ENCODE peak calls at places on chromosome 19, in eight cellular contexts. O is AG04450, M is neural progenitor cell, U is GM12878, K is HCT116, Y is adrenal gland, I is left ventricle myocardium inferior, B is stomach. E is an unnamed sample.

GRCh38 chr19:57664269-57665127 is 4.2 kb upstream of the ZSCAN4 start:
- DNase-seq in O (no peak), M (peak), U (no peak), K (no peak), Y (peak), I (peak), B (peak), E (peak)

GRCh38 chr19:14361824-14362223 is 19.4 kb upstream of the ADGRE5 start:
- DNase-seq in O (no peak), M (peak), U (no peak), K (no peak), Y (no peak), I (no peak), B (no peak), E (no peak)

GRCh38 chr19:33048806-33049676 is 15.6 kb downstream of the RHPN2 start:
- DNase-seq in O (no peak), M (no peak), U (no peak), K (no peak), Y (no peak), I (no peak), B (peak), E (peak)

GRCh38 chr19:31545766-31546165 is 196.5 kb upstream of the TSHZ3 start:
- DNase-seq in O (no peak), M (no peak), U (no peak), K (no peak), Y (no peak), I (no peak), B (no peak), E (no peak)

GRCh38 chr19:2483084-2483483 is 7.2 kb downstream of the GADD45B start:
- DNase-seq in O (no peak), M (no peak), U (no peak), K (no peak), Y (no peak), I (no peak), B (no peak), E (no peak)

GRCh38 chr19:41893899-41894298 is 10.9 kb downstream of the ARHGEF1 start:
- DNase-seq in O (no peak), M (peak), U (no peak), K (no peak), Y (no peak), I (no peak), B (no peak), E (no peak)

GRCh38 chr19:43595605-43595998 is 332 bp downstream of the IRGQ start:
- DNase-seq in O (no peak), M (peak), U (no peak), K (no peak), Y (no peak), I (no peak), B (no peak), E (no peak)

GRCh38 chr19:27777242-27777641 is 1435.7 kb downstream of the UQCRFS1 start:
- DNase-seq in O (no peak), M (no peak), U (no peak), K (no peak), Y (peak), I (no peak), B (no peak), E (no peak)

GRCh38 chr19:57583521-57584416 is at the start of gene ZIK1:
- DNase-seq in O (peak), M (peak), U (peak), K (no peak), Y (peak), I (peak), B (peak), E (peak)

GRCh38 chr19:46818812-46819211 is 30.4 kb upstream of the SLC1A5 start:
- DNase-seq in O (no peak), M (no peak), U (no peak), K (no peak), Y (no peak), I (no peak), B (no peak), E (no peak)

GRCh38 chr19:42071247-42071646 is 1.2 kb upstream of the GRIK5 start:
- DNase-seq in O (no peak), M (no peak), U (no peak), K (no peak), Y (no peak), I (no peak), B (no peak), E (no peak)

GRCh38 chr19:525029-525428 is 6.5 kb upstream of the CDC34 start:
- DNase-seq in O (no peak), M (no peak), U (no peak), K (no peak), Y (no peak), I (peak), B (no peak), E (no peak)

GRCh38 chr19:5178841-5179625 is 161.6 kb downstream of the PTPRS start:
- DNase-seq in O (no peak), M (no peak), U (no peak), K (no peak), Y (no peak), I (no peak), B (no peak), E (no peak)

GRCh38 chr19:16338470-16339360 is 14.1 kb downstream of the KLF2 start:
- DNase-seq in O (peak), M (no peak), U (peak), K (peak), Y (peak), I (no peak), B (no peak), E (peak)

GRCh38 chr19:57434386-57435061 is 601 bp upstream of the ZNF749 start:
- DNase-seq in O (no peak), M (peak), U (no peak), K (no peak), Y (no peak), I (no peak), B (no peak), E (no peak)

GRCh38 chr19:33819875-33820781 is 23.5 kb downstream of the KCTD15 start:
- DNase-seq in O (no peak), M (peak), U (no peak), K (no peak), Y (peak), I (peak), B (peak), E (peak)

GRCh38 chr19:33414667-33415605 is 41.4 kb downstream of the CEBPG start:
- DNase-seq in O (no peak), M (no peak), U (no peak), K (no peak), Y (no peak), I (no peak), B (no peak), E (no peak)

GRCh38 chr19:35041548-35042055 is at the start of gene HPN:
- DNase-seq in O (no peak), M (peak), U (no peak), K (no peak), Y (no peak), I (no peak), B (peak), E (no peak)
- H3K27ac ChIP-seq in O (no peak), M (no peak), U (no peak), K (no peak), Y (peak), I (peak), B (peak), E (peak)

GRCh38 chr19:48638831-48639381 is 1.7 kb upstream of the DBP start:
- DNase-seq in O (no peak), M (no peak), U (no peak), K (no peak), Y (peak), I (no peak), B (no peak), E (no peak)

GRCh38 chr19:48636859-48637448 is at the start of gene DBP:
- DNase-seq in O (no peak), M (no peak), U (no peak), K (no peak), Y (no peak), I (peak), B (peak), E (no peak)

GRCh38 chr19:48637449-48637947 is 319 bp upstream of the DBP start:
- DNase-seq in O (peak), M (peak), U (peak), K (peak), Y (peak), I (peak), B (peak), E (peak)

GRCh38 chr19:48639483-48640375 is 2.5 kb upstream of the DBP start:
- DNase-seq in O (no peak), M (no peak), U (no peak), K (no peak), Y (peak), I (no peak), B (no peak), E (no peak)

DNA sequence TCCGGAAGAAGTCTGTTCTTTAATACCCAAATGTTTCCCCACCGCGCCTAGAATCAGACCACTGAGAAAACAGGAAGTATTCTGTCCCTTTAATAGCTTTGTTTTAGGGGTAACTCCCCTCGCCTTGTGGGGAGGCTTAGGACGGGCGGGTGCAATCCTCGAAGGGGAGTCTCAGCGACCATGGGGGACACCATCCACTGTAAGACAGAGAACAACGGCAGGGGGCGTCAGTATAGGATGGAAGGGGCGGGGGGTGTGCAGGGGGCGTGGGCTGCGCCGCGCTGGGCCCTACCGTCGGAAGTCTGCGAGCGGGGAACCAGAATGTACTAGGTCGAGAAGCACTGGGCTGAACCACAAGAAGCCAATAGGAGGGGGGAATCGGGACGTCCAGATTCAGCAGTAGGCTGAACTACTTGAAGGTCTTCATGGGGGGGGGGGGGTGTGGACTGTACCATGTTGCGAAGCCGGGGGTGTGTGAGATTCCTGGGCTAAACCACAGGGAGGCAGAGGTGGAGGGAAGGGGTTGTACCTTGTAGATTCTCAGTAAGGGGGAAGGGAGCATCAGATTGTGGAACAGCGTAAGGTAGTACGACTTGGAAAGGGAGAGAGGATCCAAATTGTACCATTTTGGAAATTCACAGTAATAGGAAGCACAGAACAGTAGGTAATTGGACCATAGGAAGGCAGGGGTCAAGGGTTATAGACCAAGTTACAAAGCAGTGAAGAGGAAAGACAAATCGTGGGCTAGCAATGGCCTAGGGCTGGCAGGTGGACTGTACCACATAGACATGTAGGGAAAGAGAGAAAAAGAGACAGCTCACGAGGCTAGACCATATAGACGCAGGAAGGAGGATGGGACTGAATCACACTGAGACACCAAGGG is 1.0 kb upstream of the DBP start:
- DNase-seq in O (peak), M (peak), U (no peak), K (peak), Y (peak), I (peak), B (peak), E (peak)
- TF ChIP-seq CTCF in O (peak), M (peak), U (no peak), K (peak), Y (peak), I (no peak), B (no peak), E (no peak)

GRCh38 chr19:55647732-55648656 is at the start of gene CCDC106:
- DNase-seq in O (no peak), M (peak), U (no peak), K (no peak), Y (peak), I (peak), B (peak), E (peak)
- H3K27ac ChIP-seq in O (peak), M (no peak), U (peak), K (peak), Y (peak), I (peak), B (peak), E (peak)

GRCh38 chr19:29690842-29691241 is 24.2 kb downstream of the C19orf12 start:
- DNase-seq in O (no peak), M (peak), U (no peak), K (peak), Y (no peak), I (no peak), B (no peak), E (peak)
- TF ChIP-seq CTCF in O (no peak), M (peak), U (peak), K (peak), Y (no peak), I (peak), B (no peak), E (no peak)

DNA sequence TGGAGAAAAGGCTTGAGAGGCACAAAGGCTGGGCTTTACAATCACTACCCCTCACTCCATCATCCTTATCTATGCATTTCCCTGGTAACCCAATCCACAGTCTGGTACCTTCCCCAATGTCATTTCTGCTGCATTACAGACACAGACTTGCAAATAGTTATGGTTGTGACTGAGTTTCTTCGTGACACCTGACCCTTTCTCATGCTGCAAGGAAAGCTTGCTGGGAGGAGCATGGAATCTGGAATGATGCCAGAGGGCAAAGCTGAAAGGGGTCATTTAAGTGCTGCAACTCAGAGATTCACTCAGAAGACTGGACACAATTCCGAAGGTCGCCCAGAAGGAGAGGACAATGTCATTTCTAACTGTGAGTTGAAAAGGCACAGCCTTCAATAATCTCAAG is at the start of gene LGALS16:
- DNase-seq in O (no peak), M (no peak), U (no peak), K (no peak), Y (no peak), I (no peak), B (no peak), E (no peak)
- H3K27ac ChIP-seq in O (no peak), M (no peak), U (no peak), K (no peak), Y (no peak), I (no peak), B (no peak), E (no peak)

DNA sequence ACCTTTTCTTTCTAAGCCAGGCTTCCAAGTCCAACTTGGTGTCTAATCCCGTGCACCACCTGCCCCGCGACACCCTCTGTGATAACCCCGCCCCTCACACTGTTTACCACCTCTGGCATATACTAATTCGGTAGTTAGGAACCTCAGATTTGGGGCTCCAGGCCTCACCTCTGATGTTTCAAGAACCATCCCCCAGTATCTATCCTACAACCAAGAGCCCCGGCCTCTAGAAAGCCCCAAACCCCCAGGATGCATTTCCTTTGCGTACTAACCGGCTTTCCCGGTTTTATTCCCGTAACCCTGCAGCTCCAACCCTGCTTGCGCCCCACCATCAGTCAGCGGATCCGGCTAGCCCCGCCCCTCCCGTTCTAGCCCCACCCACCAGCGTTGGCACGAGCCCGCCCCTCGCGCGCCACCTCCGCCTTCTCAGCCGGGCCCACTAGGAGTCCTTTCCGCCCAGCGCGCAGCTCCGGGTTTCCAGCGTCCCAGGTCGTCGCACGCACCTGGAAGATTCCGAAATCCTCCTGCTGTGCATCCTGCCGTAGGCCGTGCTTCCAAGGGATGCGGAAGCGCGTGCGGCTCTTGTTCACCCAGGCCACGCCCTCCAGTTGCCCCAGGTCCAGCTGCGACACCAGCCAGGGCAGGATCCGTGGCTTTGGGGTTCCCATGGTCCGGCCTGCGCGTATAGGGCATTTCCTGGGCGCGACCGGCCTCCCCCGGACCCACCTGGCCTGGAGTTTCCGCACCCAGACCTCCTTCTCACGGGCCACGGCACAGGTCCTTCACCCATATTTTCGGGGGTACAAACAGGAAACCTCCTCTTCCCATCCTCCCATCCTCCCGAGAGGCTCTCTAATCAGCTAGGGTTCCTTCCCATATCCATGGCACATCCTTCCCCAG is 1.2 kb downstream of the IRF3 start:
- DNase-seq in O (no peak), M (peak), U (no peak), K (peak), Y (peak), I (peak), B (peak), E (peak)
- TF ChIP-seq CTCF in O (no peak), M (peak), U (no peak), K (no peak), Y (peak), I (peak), B (no peak), E (no peak)

GRCh38 chr19:7391218-7391670 is 42.5 kb downstream of the ARHGEF18 start:
- DNase-seq in O (no peak), M (no peak), U (no peak), K (peak), Y (no peak), I (no peak), B (peak), E (peak)
- H3K27ac ChIP-seq in O (no peak), M (no peak), U (no peak), K (peak), Y (no peak), I (no peak), B (peak), E (peak)

DNA sequence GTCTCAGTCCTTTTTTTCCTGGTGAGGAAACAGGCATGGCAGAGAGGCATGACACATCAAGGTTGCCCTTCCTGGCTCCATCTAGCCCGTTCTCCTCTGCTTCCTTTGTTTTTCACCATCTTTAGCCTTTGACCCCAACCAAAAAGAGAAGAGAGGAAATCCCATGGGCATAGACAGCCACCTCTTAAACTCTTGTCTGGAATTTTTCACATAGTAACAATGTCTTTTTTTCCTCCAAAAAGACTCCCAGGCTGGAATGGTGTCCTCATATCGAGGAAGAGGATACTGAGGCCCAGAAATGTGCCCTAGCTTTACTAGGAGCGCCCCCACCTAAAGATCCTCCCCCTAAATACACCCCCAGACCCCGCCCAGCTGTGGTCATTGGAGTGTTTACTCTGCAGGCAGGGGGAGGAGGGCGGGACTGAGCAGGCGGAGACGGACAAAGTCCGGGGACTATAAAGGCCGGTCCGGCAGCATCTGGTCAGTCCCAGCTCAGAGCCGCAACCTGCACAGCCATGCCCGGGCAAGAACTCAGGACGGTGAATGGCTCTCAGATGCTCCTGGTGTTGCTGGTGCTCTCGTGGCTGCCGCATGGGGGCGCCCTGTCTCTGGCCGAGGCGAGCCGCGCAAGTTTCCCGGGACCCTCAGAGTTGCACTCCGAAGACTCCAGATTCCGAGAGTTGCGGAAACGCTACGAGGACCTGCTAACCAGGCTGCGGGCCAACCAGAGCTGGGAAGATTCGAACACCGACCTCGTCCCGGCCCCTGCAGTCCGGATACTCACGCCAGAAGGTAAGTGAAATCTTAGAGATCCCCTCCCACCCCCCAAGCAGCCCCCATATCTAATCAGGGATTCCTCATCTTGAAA is at the start of gene GDF15:
- DNase-seq in O (peak), M (peak), U (no peak), K (peak), Y (peak), I (peak), B (peak), E (peak)
- TF ChIP-seq CTCF in O (peak), M (peak), U (peak), K (peak), Y (peak), I (peak), B (no peak), E (peak)

DNA sequence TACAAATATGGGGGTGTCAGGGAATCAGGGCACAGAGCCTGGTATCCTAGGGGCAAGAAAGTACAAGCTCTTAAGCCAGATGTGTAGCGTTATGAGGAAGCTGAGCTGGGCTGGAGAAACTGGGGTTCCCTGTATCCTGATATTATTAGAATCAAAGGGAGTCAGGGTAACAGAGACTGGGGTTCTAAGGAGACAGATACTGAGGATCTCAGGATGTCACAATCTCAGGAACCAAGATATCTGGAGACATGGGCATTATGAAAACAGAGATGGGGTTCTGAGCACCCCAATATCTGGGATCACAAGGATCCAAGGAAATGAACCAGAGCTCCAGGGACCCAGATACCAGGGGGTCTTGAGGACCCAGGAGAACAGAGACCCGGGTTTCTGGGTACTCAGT is 810 bp downstream of the BCL3 start:
- DNase-seq in O (no peak), M (no peak), U (no peak), K (no peak), Y (no peak), I (no peak), B (no peak), E (no peak)
- H3K27ac ChIP-seq in O (peak), M (no peak), U (peak), K (peak), Y (peak), I (peak), B (peak), E (peak)